ENCODE peak calls at places on chromosomes 2 and 18, in six cellular contexts. V is ELF-1; F is T1000; L is EH; U is activated CD8-positive, alpha-beta memory T cell treated with anti-CD3 and anti-CD28 coated beads for 1 hour; A is activated gamma-delta T cell treated with Interleukin-2 at 50 U/mL for 16 hours. B is an unnamed sample.

GRCh38 chr2:3656762-3657691 is 973 bp upstream of the ALLC start:
- DNase-seq in V (peak), A (no peak), F (no peak), L (no peak), U (no peak), B (peak)

GRCh38 chr2:67145851-67146250 is 251.3 kb upstream of the ETAA1 start:
- DNase-seq in A (no peak), V (no peak), F (no peak), U (no peak), L (no peak), B (no peak)

GRCh38 chr2:10414000-10414451 is 34.1 kb downstream of the ODC1 start:
- DNase-seq in V (no peak), F (peak), U (no peak), A (no peak), L (peak), B (peak)

GRCh38 chr2:118006861-118007260 is 7.0 kb downstream of the CCDC93 start:
- DNase-seq in A (no peak), V (no peak), F (no peak), L (no peak), U (no peak), B (no peak)

GRCh38 chr2:218658671-218659257 is 659 bp downstream of the ZNF142 start:
- DNase-seq in L (peak), U (peak), A (peak), F (no peak), V (peak), B (peak)

GRCh38 chr18:5463390-5463789 is 80.4 kb downstream of the EPB41L3 start:
- DNase-seq in F (no peak), A (no peak), U (no peak), L (peak), V (no peak), B (no peak)

GRCh38 chr18:33440384-33441043 is at the start of gene CCDC178:
- DNase-seq in V (peak), F (peak), U (no peak), A (no peak), L (no peak), B (peak)

GRCh38 chr2:180291552-180292421 is 284.7 kb upstream of the CWC22 start:
- DNase-seq in U (no peak), A (no peak), L (peak), V (no peak), F (no peak), B (no peak)

GRCh38 chr2:89844221-89844943 is 1152.9 kb downstream of the RPIA start:
- DNase-seq in A (no peak), L (no peak), V (no peak), U (no peak), F (no peak), B (no peak)

GRCh38 chr2:127283275-127283674 is 10.7 kb downstream of the ERCC3 start:
- DNase-seq in F (no peak), V (no peak), L (no peak), A (no peak), U (no peak), B (no peak)

GRCh38 chr2:163132850-163133249 is 294.3 kb upstream of the KCNH7 start:
- DNase-seq in F (no peak), V (no peak), L (peak), A (no peak), U (no peak), B (peak)

GRCh38 chr2:49459314-49459993 is 305.1 kb upstream of the FSHR start:
- DNase-seq in A (no peak), V (no peak), L (no peak), U (no peak), F (no peak), B (no peak)

GRCh38 chr2:74286725-74287124 is 56.5 kb downstream of the SLC4A5 start:
- DNase-seq in V (no peak), U (no peak), A (no peak), L (peak), F (no peak), B (no peak)